ENCODE peak calls at places on chromosomes 2 and 18, in seven cellular contexts. X is astrocyte, C is H9, E is type B pancreatic cell, Y is astrocyte of the cerebellum, L is tibial artery, U is nephron progenitor cell. N is an unnamed sample.

GRCh38 chr2:80053522-80054338 is 250.8 kb downstream of the LRRTM1 start:
- DNase-seq in X (no peak), C (no peak), E (no peak), Y (no peak), L (no peak), U (no peak), N (no peak)

GRCh38 chr2:157857881-157858280 is 18.2 kb downstream of the ACVR1 start:
- DNase-seq in X (no peak), C (no peak), E (no peak), Y (no peak), L (no peak), U (no peak), N (peak)

GRCh38 chr2:225100856-225101294 is 58.6 kb upstream of the DOCK10 start:
- DNase-seq in X (peak), C (no peak), E (no peak), Y (peak), L (no peak), U (no peak), N (peak)

GRCh38 chr2:239057533-239057932 is 209.6 kb downstream of the TWIST2 start:
- DNase-seq in X (peak), C (no peak), E (no peak), Y (no peak), L (no peak), U (no peak), N (peak)

GRCh38 chr2:173831312-173832229 is 133.6 kb downstream of the SP3 start:
- DNase-seq in X (peak), C (no peak), E (no peak), Y (no peak), L (peak), U (peak), N (peak)

GRCh38 chr2:151971301-151972072 is 127.4 kb downstream of the CACNB4 start:
- DNase-seq in X (no peak), C (no peak), E (no peak), Y (no peak), L (no peak), U (no peak), N (no peak)

GRCh38 chr2:150255528-150255927 is 231.9 kb downstream of the RND3 start:
- DNase-seq in X (peak), C (no peak), E (no peak), Y (no peak), L (no peak), U (no peak), N (peak)

GRCh38 chr2:208033701-208034502 is 8.6 kb upstream of the PLEKHM3 start:
- DNase-seq in X (peak), C (peak), E (no peak), Y (peak), L (no peak), U (no peak), N (peak)

GRCh38 chr2:33425660-33426059 is 50.8 kb upstream of the RASGRP3 start:
- DNase-seq in X (peak), C (no peak), E (no peak), Y (no peak), L (no peak), U (no peak), N (peak)

GRCh38 chr2:197011777-197012641 is 85.5 kb upstream of the PGAP1 start:
- DNase-seq in X (peak), C (no peak), E (no peak), Y (peak), L (no peak), U (peak), N (peak)

GRCh38 chr18:49238433-49239042 is 221.9 kb downstream of the DYM start:
- DNase-seq in X (no peak), C (no peak), E (no peak), Y (peak), L (no peak), U (peak), N (peak)

GRCh38 chr18:26700728-26701127 is 152.4 kb upstream of the KCTD1 start:
- DNase-seq in X (peak), C (no peak), E (no peak), Y (no peak), L (no peak), U (no peak), N (no peak)

GRCh38 chr2:54594048-54594447 is 129.4 kb upstream of the EML6 start:
- DNase-seq in X (no peak), C (no peak), E (no peak), Y (no peak), L (no peak), U (no peak), N (no peak)

GRCh38 chr18:8767356-8767755 is 62.0 kb downstream of the MTCL1 start:
- DNase-seq in X (no peak), C (no peak), E (peak), Y (no peak), L (no peak), U (no peak), N (no peak)

GRCh38 chr2:86079981-86080911 is 25.4 kb downstream of the POLR1A start:
- DNase-seq in X (peak), C (peak), E (peak), Y (no peak), L (peak), U (peak), N (peak)

GRCh38 chr2:28642796-28643195 is 108.8 kb upstream of the PPP1CB start:
- DNase-seq in X (no peak), C (no peak), E (no peak), Y (no peak), L (no peak), U (no peak), N (no peak)

GRCh38 chr2:1091895-1092585 is 141.4 kb downstream of the SNTG2 start:
- DNase-seq in X (no peak), C (no peak), E (no peak), Y (no peak), L (no peak), U (no peak), N (no peak)

GRCh38 chr2:47237375-47238357 is 82.6 kb upstream of the STPG4 start:
- DNase-seq in X (peak), C (no peak), E (no peak), Y (peak), L (peak), U (no peak), N (peak)

GRCh38 chr2:176648691-176649297 is 379.6 kb downstream of the MTX2 start:
- DNase-seq in X (no peak), C (no peak), E (no peak), Y (no peak), L (no peak), U (no peak), N (no peak)

GRCh38 chr2:73939419-73939818 is 12.7 kb downstream of the DGUOK start:
- DNase-seq in X (peak), C (peak), E (no peak), Y (peak), L (no peak), U (no peak), N (peak)

GRCh38 chr18:23053756-23054457 is 81.4 kb upstream of the CABLES1 start:
- DNase-seq in X (peak), C (peak), E (no peak), Y (peak), L (no peak), U (peak), N (peak)

GRCh38 chr2:37793004-37793403 is 121.6 kb upstream of the CDC42EP3 start:
- DNase-seq in X (no peak), C (no peak), E (no peak), Y (no peak), L (no peak), U (no peak), N (no peak)

GRCh38 chr18:48834421-48835011 is 116.2 kb downstream of the SMAD7 start:
- DNase-seq in X (peak), C (peak), E (peak), Y (peak), L (peak), U (no peak), N (peak)

GRCh38 chr2:163570391-163570790 is 165.4 kb downstream of the FIGN start:
- DNase-seq in X (no peak), C (no peak), E (no peak), Y (no peak), L (no peak), U (no peak), N (no peak)

GRCh38 chr2:163563336-163563735 is 172.5 kb downstream of the FIGN start:
- DNase-seq in X (no peak), C (no peak), E (no peak), Y (no peak), L (no peak), U (no peak), N (no peak)

DNA sequence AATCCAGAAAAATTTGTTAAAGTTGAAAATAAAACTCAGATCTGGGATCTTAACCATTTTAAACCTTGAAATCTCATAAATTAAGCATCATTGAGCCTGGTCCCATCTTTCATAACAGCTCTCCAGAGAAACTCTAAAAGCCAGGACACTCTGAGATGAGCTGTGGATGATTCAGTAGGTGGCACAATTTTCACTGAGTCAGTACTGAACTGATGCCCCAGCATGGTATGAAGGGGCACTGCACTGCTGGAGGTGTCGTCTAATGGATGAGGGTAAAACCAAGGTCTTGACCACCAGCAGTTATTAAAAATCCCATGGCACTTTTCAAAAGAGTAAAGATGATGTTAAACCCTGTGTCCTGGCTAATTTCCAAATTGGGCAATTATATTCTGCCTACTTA is 170.6 kb downstream of the FIGN start:
- DNase-seq in X (no peak), C (no peak), E (no peak), Y (no peak), L (no peak), U (no peak), N (no peak)
- TF ChIP-seq CTCF in X (no peak), C (no peak), E (no peak), Y (no peak), L (no peak), U (no peak), N (no peak)

GRCh38 chr18:35028556-35028955 is 12.7 kb upstream of the MAPRE2 start:
- DNase-seq in X (peak), C (no peak), E (no peak), Y (no peak), L (no peak), U (no peak), N (peak)

GRCh38 chr18:35027206-35027605 is 14.0 kb upstream of the MAPRE2 start:
- DNase-seq in X (no peak), C (no peak), E (no peak), Y (no peak), L (no peak), U (no peak), N (no peak)

GRCh38 chr18:35024965-35025364 is 16.2 kb upstream of the MAPRE2 start:
- DNase-seq in X (peak), C (no peak), E (no peak), Y (peak), L (peak), U (no peak), N (peak)

GRCh38 chr18:35024196-35024595 is 17.0 kb upstream of the MAPRE2 start:
- DNase-seq in X (no peak), C (no peak), E (no peak), Y (no peak), L (no peak), U (no peak), N (no peak)

DNA sequence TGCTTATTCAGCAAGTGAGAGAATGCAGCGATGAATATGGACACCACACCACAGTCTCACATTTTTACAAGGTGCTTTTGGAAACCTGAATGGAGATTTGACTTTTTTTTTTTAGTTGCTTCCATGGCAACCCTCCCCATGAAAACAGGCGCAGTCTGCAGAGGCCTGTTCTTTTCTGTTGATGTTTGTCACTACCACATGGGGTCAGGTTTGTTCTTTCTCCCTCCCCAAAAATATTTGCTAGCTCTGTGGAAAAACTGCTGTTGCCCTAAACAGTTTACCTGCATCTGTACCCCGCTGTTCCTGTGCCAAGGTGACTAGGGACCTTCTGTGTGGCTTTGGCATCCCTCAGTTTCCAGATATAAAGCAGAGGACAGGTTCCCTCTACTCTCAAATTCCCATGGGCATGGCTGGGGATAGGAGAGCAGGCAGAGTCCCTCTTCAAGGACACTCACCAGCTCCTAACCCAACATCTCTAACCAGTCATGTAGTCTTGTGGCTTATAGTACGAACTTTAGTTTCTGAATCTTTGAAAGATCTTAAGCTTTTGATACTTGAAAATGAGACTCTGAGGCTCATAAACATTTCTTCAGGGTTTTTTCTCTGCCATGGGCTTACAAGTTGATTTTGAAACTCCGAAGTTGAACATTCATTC is 14.7 kb upstream of the MAPRE2 start:
- DNase-seq in X (no peak), C (peak), E (no peak), Y (no peak), L (no peak), U (no peak), N (no peak)
- TF ChIP-seq CTCF in X (no peak), C (peak), E (no peak), Y (no peak), L (no peak), U (peak), N (no peak)

GRCh38 chr2:219627105-219628100 is at the start of gene SLC4A3:
- DNase-seq in X (no peak), C (no peak), E (peak), Y (no peak), L (no peak), U (peak), N (peak)
- TF ChIP-seq CTCF in X (no peak), C (peak), E (no peak), Y (peak), L (no peak), U (no peak), N (no peak)

GRCh38 chr18:7116001-7116831 is 1.4 kb downstream of the LAMA1 start:
- DNase-seq in X (peak), C (peak), E (no peak), Y (peak), L (no peak), U (peak), N (peak)
- TF ChIP-seq CTCF in X (no peak), C (no peak), E (no peak), Y (no peak), L (no peak), U (no peak), N (no peak)

GRCh38 chr2:204072443-204073324 is 136.1 kb downstream of the ICOS start:
- DNase-seq in X (no peak), C (peak), E (no peak), Y (no peak), L (no peak), U (peak), N (peak)
- TF ChIP-seq CTCF in X (no peak), C (peak), E (peak), Y (no peak), L (peak), U (peak), N (peak)

GRCh38 chr2:137943948-137944347 is 20.3 kb upstream of the HNMT start:
- DNase-seq in X (no peak), C (no peak), E (no peak), Y (no peak), L (no peak), U (no peak), N (no peak)
- TF ChIP-seq CTCF in X (no peak), C (peak), E (no peak), Y (no peak), L (no peak), U (no peak), N (no peak)

DNA sequence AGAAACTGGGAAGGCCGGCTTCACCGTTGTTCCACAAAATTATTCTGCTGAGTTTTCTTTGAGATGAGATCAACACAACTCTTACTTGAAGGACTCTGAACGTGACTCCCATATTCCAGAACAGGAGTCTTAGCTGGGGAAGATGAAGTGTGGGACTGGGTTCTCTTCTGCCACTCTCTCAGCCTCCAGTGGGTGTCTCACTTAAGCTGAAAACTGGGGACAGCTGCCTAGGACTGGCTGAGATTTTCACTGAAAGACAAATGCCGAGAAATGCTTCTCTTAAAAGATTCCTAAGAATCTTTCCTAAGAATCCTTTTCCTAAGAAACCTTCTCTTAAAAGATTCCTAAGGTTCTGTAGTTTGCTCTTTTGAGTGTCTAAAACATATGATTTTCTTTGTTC is 156.6 kb upstream of the LHCGR start:
- DNase-seq in X (no peak), C (no peak), E (no peak), Y (no peak), L (no peak), U (peak), N (no peak)
- TF ChIP-seq CTCF in X (no peak), C (peak), E (peak), Y (peak), L (no peak), U (peak), N (no peak)

DNA sequence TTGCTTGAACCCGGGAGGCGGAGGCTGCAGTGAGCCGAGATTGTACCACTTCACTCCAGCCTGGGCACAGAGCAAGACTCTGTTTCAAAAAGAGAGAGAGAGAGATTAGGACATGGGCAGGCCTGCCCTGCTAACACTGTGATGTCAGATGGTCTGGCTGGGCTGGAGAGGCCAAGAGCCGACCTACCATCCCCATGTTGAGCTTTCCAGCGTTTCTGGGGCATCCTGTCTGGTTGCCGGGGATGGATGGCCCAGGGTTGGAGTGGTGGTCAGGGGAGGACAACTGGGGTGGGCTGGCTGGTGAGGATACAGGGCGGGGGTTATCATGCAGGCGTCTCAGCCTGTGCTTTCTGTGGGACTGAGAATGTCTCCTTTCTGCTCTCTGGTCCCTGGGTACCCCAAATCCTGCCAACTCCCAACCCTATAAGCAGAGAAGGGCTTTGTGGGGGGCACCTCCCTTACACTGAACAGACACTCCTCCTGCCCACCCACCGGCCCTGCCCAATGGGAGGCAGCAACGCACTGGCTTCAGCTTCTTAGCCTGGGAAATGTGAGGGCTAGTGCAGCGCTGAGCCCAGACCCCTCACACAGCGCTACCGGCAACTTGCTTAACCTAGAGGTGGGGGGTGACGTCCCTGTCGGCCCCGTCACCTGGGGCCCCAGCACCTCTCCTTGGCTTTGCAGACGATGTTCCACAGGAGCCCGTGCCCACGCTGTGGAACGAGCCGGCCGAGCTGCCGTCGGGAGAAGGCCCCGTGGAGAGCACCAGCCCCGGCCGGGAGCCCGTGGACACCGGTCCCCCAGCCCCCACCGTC is 5.4 kb downstream of the SNORC start:
- DNase-seq in X (no peak), C (peak), E (no peak), Y (no peak), L (no peak), U (no peak), N (no peak)
- TF ChIP-seq CTCF in X (no peak), C (no peak), E (no peak), Y (peak), L (no peak), U (no peak), N (peak)

N was measured in fibroblast of the aortic adventitia.